ENCODE peak calls at places on chromosomes 1 and 21, in four cellular contexts. One of them, this sample, is unnamed. For H3K4me1, the result is how much of the 10 kb centered on the place peaks cover.

GRCh38 chr1:47963568-47963973 is 33.6 kb downstream of the TRABD2B start:
- DNase-seq in neural progenitor cell: no peak
- DNase-seq in psoas muscle: no peak
- DNase-seq in Peyer's patch: peak
- DNase-seq in this sample: no peak

GRCh38 chr21:38140192-38140905 is 116.4 kb upstream of the KCNJ15 start:
- DNase-seq in psoas muscle: peak
- DNase-seq in neural progenitor cell: peak
- DNase-seq in Peyer's patch: peak
- DNase-seq in this sample: no peak

GRCh38 chr1:185816460-185816859 is 82.3 kb downstream of the HMCN1 start:
- DNase-seq in neural progenitor cell: no peak
- DNase-seq in psoas muscle: no peak
- DNase-seq in Peyer's patch: no peak
- DNase-seq in this sample: no peak

GRCh38 chr1:185837711-185838110 is 103.5 kb downstream of the HMCN1 start:
- DNase-seq in neural progenitor cell: no peak
- DNase-seq in Peyer's patch: no peak
- DNase-seq in psoas muscle: no peak
- DNase-seq in this sample: no peak

GRCh38 chr1:62275095-62275494 is 44.1 kb downstream of the KANK4 start:
- DNase-seq in Peyer's patch: no peak
- DNase-seq in psoas muscle: no peak
- DNase-seq in neural progenitor cell: no peak
- DNase-seq in this sample: no peak

GRCh38 chr1:59195151-59195550 is 101.7 kb upstream of the FGGY start:
- DNase-seq in Peyer's patch: no peak
- DNase-seq in neural progenitor cell: no peak
- DNase-seq in psoas muscle: no peak
- DNase-seq in this sample: no peak

GRCh38 chr1:78779831-78780230 is 130.2 kb downstream of the IFI44 start:
- DNase-seq in Peyer's patch: no peak
- DNase-seq in neural progenitor cell: no peak
- DNase-seq in psoas muscle: no peak
- DNase-seq in this sample: no peak

GRCh38 chr1:187383366-187383765 is 554.6 kb downstream of the PLA2G4A start:
- DNase-seq in Peyer's patch: no peak
- DNase-seq in neural progenitor cell: peak
- DNase-seq in psoas muscle: no peak
- DNase-seq in this sample: no peak

GRCh38 chr1:183567584-183567983 is 22.7 kb downstream of the NCF2 start:
- DNase-seq in neural progenitor cell: no peak
- DNase-seq in psoas muscle: no peak
- DNase-seq in Peyer's patch: peak
- DNase-seq in this sample: peak

DNA sequence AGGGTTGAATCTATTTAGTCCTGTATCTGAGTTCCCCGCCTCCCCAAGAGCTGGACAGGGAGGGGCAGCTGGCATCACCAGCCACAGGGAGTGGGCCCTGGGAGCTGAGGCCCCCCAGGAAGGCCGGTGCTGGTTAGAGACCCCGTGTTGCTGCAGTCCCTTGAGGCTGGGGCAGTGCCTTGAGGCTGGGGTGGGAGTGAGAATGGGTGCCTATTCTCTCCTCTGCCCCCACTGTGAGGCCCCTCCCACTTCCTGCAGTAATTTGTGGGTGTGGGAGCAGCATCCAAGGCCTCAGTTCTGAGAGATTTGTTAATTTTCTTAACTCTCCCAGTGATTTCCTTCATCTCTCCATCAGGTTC is 2.5 kb upstream of the TRAPPC3 start:
- DNase-seq in Peyer's patch: peak
- DNase-seq in neural progenitor cell: no peak
- DNase-seq in psoas muscle: peak
- DNase-seq in this sample: no peak
- H3K4me1 ChIP-seq in Peyer's patch: under half
- H3K4me1 ChIP-seq in neural progenitor cell: under half
- H3K4me1 ChIP-seq in psoas muscle: under half
- H3K4me1 ChIP-seq in this sample: under half

DNA sequence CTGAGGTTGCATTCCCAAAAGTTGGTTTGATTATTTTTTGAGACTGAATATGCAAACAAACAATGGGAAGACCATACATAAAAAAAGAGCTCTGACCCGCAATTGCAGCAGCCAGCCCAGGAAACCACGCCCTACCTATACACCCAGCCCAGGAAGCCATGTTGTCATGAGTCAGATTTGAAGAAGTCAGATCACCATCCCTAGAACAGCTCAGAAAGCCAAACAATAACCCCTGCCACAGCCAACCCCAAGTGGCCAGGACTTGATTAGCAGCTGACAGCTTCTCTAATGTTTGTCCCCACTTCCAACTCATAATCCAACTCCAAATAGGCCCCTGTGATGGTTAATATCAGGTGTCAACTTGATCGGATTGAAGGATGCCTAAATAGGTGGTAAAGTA is 621.9 kb downstream of the NPHP4 start:
- DNase-seq in neural progenitor cell: no peak
- DNase-seq in Peyer's patch: no peak
- DNase-seq in psoas muscle: no peak
- DNase-seq in this sample: no peak
- H3K4me1 ChIP-seq in neural progenitor cell: under half
- H3K4me1 ChIP-seq in Peyer's patch: under half
- H3K4me1 ChIP-seq in psoas muscle: under half
- H3K4me1 ChIP-seq in this sample: under half

GRCh38 chr1:235853653-235854052 is 13.1 kb downstream of the LYST start:
- DNase-seq in Peyer's patch: no peak
- DNase-seq in neural progenitor cell: no peak
- DNase-seq in psoas muscle: no peak
- DNase-seq in this sample: no peak
- H3K4me1 ChIP-seq in Peyer's patch: under half
- H3K4me1 ChIP-seq in neural progenitor cell: under half
- H3K4me1 ChIP-seq in psoas muscle: under half
- H3K4me1 ChIP-seq in this sample: under half

GRCh38 chr1:207836616-207837352 is 74.1 kb downstream of the CD34 start:
- DNase-seq in psoas muscle: no peak
- DNase-seq in Peyer's patch: peak
- DNase-seq in neural progenitor cell: no peak
- DNase-seq in this sample: peak
- H3K4me1 ChIP-seq in psoas muscle: half or more
- H3K4me1 ChIP-seq in Peyer's patch: under half
- H3K4me1 ChIP-seq in neural progenitor cell: under half
- H3K4me1 ChIP-seq in this sample: under half

This sample was measured in mucosa of descending colon.